ENCODE peak calls at places on chromosome 6, in eight cellular contexts. One of them, this sample, is unnamed.

GRCh38 chr6:43668151-43669028 is 19.2 kb downstream of the MRPS18A start:
- DNase-seq in A549: peak; percentile 36
- DNase-seq in GM06990: peak; percentile 78
- DNase-seq in mesothelial cell of epicardium: peak; percentile 61
- DNase-seq in uterus: peak; percentile 44
- DNase-seq in spleen: peak; percentile 83
- DNase-seq in GM12878: peak; percentile 61
- DNase-seq in heart left ventricle: peak; percentile 58
- DNase-seq in this sample: no peak

GRCh38 chr6:77326711-77327110 is 136.6 kb downstream of the HTR1B start:
- DNase-seq in A549: no peak
- DNase-seq in GM06990: no peak
- DNase-seq in mesothelial cell of epicardium: no peak
- DNase-seq in uterus: no peak
- DNase-seq in spleen: no peak
- DNase-seq in GM12878: no peak
- DNase-seq in heart left ventricle: no peak
- DNase-seq in this sample: no peak

GRCh38 chr6:105834548-105834947 is 251.6 kb upstream of the PRDM1 start:
- DNase-seq in A549: no peak
- DNase-seq in GM06990: no peak
- DNase-seq in mesothelial cell of epicardium: no peak
- DNase-seq in uterus: no peak
- DNase-seq in spleen: no peak
- DNase-seq in GM12878: no peak
- DNase-seq in heart left ventricle: no peak
- DNase-seq in this sample: no peak

GRCh38 chr6:86010915-86011786 is 368.5 kb upstream of the SYNCRIP start:
- DNase-seq in A549: no peak
- DNase-seq in GM06990: no peak
- DNase-seq in mesothelial cell of epicardium: no peak
- DNase-seq in uterus: no peak
- DNase-seq in spleen: no peak
- DNase-seq in GM12878: no peak
- DNase-seq in heart left ventricle: no peak
- DNase-seq in this sample: no peak

GRCh38 chr6:54519161-54519560 is 210.9 kb downstream of the TINAG start:
- DNase-seq in A549: no peak
- DNase-seq in GM06990: no peak
- DNase-seq in mesothelial cell of epicardium: no peak
- DNase-seq in uterus: no peak
- DNase-seq in spleen: no peak
- DNase-seq in GM12878: no peak
- DNase-seq in heart left ventricle: no peak
- DNase-seq in this sample: no peak

GRCh38 chr6:110053395-110054240 is 75.5 kb downstream of the GPR6 start:
- DNase-seq in A549: peak; percentile 36
- DNase-seq in GM06990: no peak
- DNase-seq in mesothelial cell of epicardium: no peak
- DNase-seq in uterus: no peak
- DNase-seq in spleen: no peak
- DNase-seq in GM12878: no peak
- DNase-seq in heart left ventricle: no peak
- DNase-seq in this sample: no peak

GRCh38 chr6:16322666-16323312 is 84.4 kb downstream of the GMPR start:
- DNase-seq in A549: no peak
- DNase-seq in GM06990: peak; percentile 77
- DNase-seq in mesothelial cell of epicardium: no peak
- DNase-seq in uterus: peak; percentile 65
- DNase-seq in spleen: peak; percentile 89
- DNase-seq in GM12878: no peak
- DNase-seq in heart left ventricle: peak; percentile 78
- DNase-seq in this sample: no peak

GRCh38 chr6:39048481-39049399 is at the start of gene GLP1R:
- DNase-seq in A549: no peak
- DNase-seq in GM06990: no peak
- DNase-seq in mesothelial cell of epicardium: peak; percentile 36
- DNase-seq in uterus: no peak
- DNase-seq in spleen: peak; percentile 69
- DNase-seq in GM12878: no peak
- DNase-seq in heart left ventricle: no peak
- DNase-seq in this sample: no peak

GRCh38 chr6:168948002-168948401 is 305.6 kb downstream of the THBS2 start:
- DNase-seq in A549: no peak
- DNase-seq in GM06990: no peak
- DNase-seq in mesothelial cell of epicardium: no peak
- DNase-seq in uterus: no peak
- DNase-seq in spleen: no peak
- DNase-seq in GM12878: no peak
- DNase-seq in heart left ventricle: no peak
- DNase-seq in this sample: no peak

GRCh38 chr6:111605100-111605748 is 454 bp downstream of the TRAF3IP2 start:
- DNase-seq in A549: peak; percentile 31
- DNase-seq in GM06990: peak; percentile 71
- DNase-seq in mesothelial cell of epicardium: peak; percentile 54
- DNase-seq in uterus: peak; percentile 89
- DNase-seq in spleen: peak; percentile 85
- DNase-seq in GM12878: no peak
- DNase-seq in heart left ventricle: peak; percentile 79
- DNase-seq in this sample: no peak

GRCh38 chr6:44921787-44922186 is 406.3 kb upstream of the RUNX2 start:
- DNase-seq in A549: no peak
- DNase-seq in GM06990: no peak
- DNase-seq in mesothelial cell of epicardium: no peak
- DNase-seq in uterus: no peak
- DNase-seq in spleen: no peak
- DNase-seq in GM12878: no peak
- DNase-seq in heart left ventricle: peak; percentile 64
- DNase-seq in this sample: no peak
- TF ChIP-seq CTCF in A549: no peak
- TF ChIP-seq CTCF in GM06990: no peak
- TF ChIP-seq CTCF in mesothelial cell of epicardium: no peak
- TF ChIP-seq CTCF in uterus: no peak
- TF ChIP-seq CTCF in spleen: no peak
- TF ChIP-seq CTCF in GM12878: no peak
- TF ChIP-seq CTCF in heart left ventricle: no peak
- TF ChIP-seq CTCF in this sample: no peak

GRCh38 chr6:162906479-162906878 is 178.7 kb downstream of the PACRG start:
- DNase-seq in A549: no peak
- DNase-seq in GM06990: no peak
- DNase-seq in mesothelial cell of epicardium: no peak
- DNase-seq in uterus: no peak
- DNase-seq in spleen: no peak
- DNase-seq in GM12878: no peak
- DNase-seq in heart left ventricle: no peak
- DNase-seq in this sample: no peak

GRCh38 chr6:162913206-162913605 is 185.4 kb downstream of the PACRG start:
- DNase-seq in A549: no peak
- DNase-seq in GM06990: no peak
- DNase-seq in mesothelial cell of epicardium: no peak
- DNase-seq in uterus: no peak
- DNase-seq in spleen: no peak
- DNase-seq in GM12878: no peak
- DNase-seq in heart left ventricle: no peak
- DNase-seq in this sample: no peak

GRCh38 chr6:162904069-162904663 is 176.4 kb downstream of the PACRG start:
- DNase-seq in A549: no peak
- DNase-seq in GM06990: no peak
- DNase-seq in mesothelial cell of epicardium: no peak
- DNase-seq in uterus: no peak
- DNase-seq in spleen: no peak
- DNase-seq in GM12878: no peak
- DNase-seq in heart left ventricle: no peak
- DNase-seq in this sample: no peak

GRCh38 chr6:162907876-162908481 is 180.2 kb downstream of the PACRG start:
- DNase-seq in A549: no peak
- DNase-seq in GM06990: no peak
- DNase-seq in mesothelial cell of epicardium: no peak
- DNase-seq in uterus: no peak
- DNase-seq in spleen: no peak
- DNase-seq in GM12878: no peak
- DNase-seq in heart left ventricle: no peak
- DNase-seq in this sample: peak; percentile 22
- TF ChIP-seq CTCF in A549: no peak
- TF ChIP-seq CTCF in GM06990: peak; percentile 34
- TF ChIP-seq CTCF in mesothelial cell of epicardium: peak; percentile 46
- TF ChIP-seq CTCF in uterus: no peak
- TF ChIP-seq CTCF in spleen: peak; percentile 37
- TF ChIP-seq CTCF in GM12878: peak; percentile 30
- TF ChIP-seq CTCF in heart left ventricle: no peak
- TF ChIP-seq CTCF in this sample: peak; percentile 33

GRCh38 chr6:19204445-19204844 is 632.7 kb upstream of the ID4 start:
- DNase-seq in A549: no peak
- DNase-seq in GM06990: no peak
- DNase-seq in mesothelial cell of epicardium: no peak
- DNase-seq in uterus: no peak
- DNase-seq in spleen: no peak
- DNase-seq in GM12878: no peak
- DNase-seq in heart left ventricle: no peak
- DNase-seq in this sample: no peak
- TF ChIP-seq CTCF in A549: no peak
- TF ChIP-seq CTCF in GM06990: no peak
- TF ChIP-seq CTCF in mesothelial cell of epicardium: no peak
- TF ChIP-seq CTCF in uterus: no peak
- TF ChIP-seq CTCF in spleen: no peak
- TF ChIP-seq CTCF in GM12878: no peak
- TF ChIP-seq CTCF in heart left ventricle: no peak
- TF ChIP-seq CTCF in this sample: no peak

GRCh38 chr6:72522735-72523141 is 99.1 kb upstream of the KCNQ5 start:
- DNase-seq in A549: peak; percentile 1
- DNase-seq in GM06990: peak; percentile 24
- DNase-seq in mesothelial cell of epicardium: no peak
- DNase-seq in uterus: no peak
- DNase-seq in spleen: no peak
- DNase-seq in GM12878: no peak
- DNase-seq in heart left ventricle: no peak
- DNase-seq in this sample: no peak
- TF ChIP-seq CTCF in A549: no peak
- TF ChIP-seq CTCF in GM06990: peak; percentile 60
- TF ChIP-seq CTCF in mesothelial cell of epicardium: no peak
- TF ChIP-seq CTCF in uterus: no peak
- TF ChIP-seq CTCF in spleen: peak; percentile 9
- TF ChIP-seq CTCF in GM12878: peak; percentile 32
- TF ChIP-seq CTCF in heart left ventricle: no peak
- TF ChIP-seq CTCF in this sample: peak; percentile 65

GRCh38 chr6:3829285-3829684 is 19.9 kb upstream of the FAM50B start:
- DNase-seq in A549: no peak
- DNase-seq in GM06990: no peak
- DNase-seq in mesothelial cell of epicardium: no peak
- DNase-seq in uterus: no peak
- DNase-seq in spleen: no peak
- DNase-seq in GM12878: no peak
- DNase-seq in heart left ventricle: no peak
- DNase-seq in this sample: no peak

GRCh38 chr6:3825851-3826581 is 23.2 kb upstream of the FAM50B start:
- DNase-seq in A549: peak; percentile 62
- DNase-seq in GM06990: no peak
- DNase-seq in mesothelial cell of epicardium: peak; percentile 85
- DNase-seq in uterus: peak; percentile 92
- DNase-seq in spleen: peak; percentile 81
- DNase-seq in GM12878: no peak
- DNase-seq in heart left ventricle: peak; percentile 94
- DNase-seq in this sample: no peak

GRCh38 chr6:3822747-3823445 is 26.3 kb upstream of the FAM50B start:
- DNase-seq in A549: no peak
- DNase-seq in GM06990: no peak
- DNase-seq in mesothelial cell of epicardium: no peak
- DNase-seq in uterus: no peak
- DNase-seq in spleen: no peak
- DNase-seq in GM12878: no peak
- DNase-seq in heart left ventricle: no peak
- DNase-seq in this sample: no peak

GRCh38 chr6:3823671-3824070 is 25.5 kb upstream of the FAM50B start:
- DNase-seq in A549: no peak
- DNase-seq in GM06990: no peak
- DNase-seq in mesothelial cell of epicardium: no peak
- DNase-seq in uterus: no peak
- DNase-seq in spleen: no peak
- DNase-seq in GM12878: no peak
- DNase-seq in heart left ventricle: no peak
- DNase-seq in this sample: no peak

GRCh38 chr6:3825331-3825831 is 23.8 kb upstream of the FAM50B start:
- DNase-seq in A549: no peak
- DNase-seq in GM06990: no peak
- DNase-seq in mesothelial cell of epicardium: no peak
- DNase-seq in uterus: peak; percentile 51
- DNase-seq in spleen: no peak
- DNase-seq in GM12878: no peak
- DNase-seq in heart left ventricle: peak; percentile 64
- DNase-seq in this sample: no peak
- TF ChIP-seq CTCF in A549: no peak
- TF ChIP-seq CTCF in GM06990: no peak
- TF ChIP-seq CTCF in mesothelial cell of epicardium: no peak
- TF ChIP-seq CTCF in uterus: peak; percentile 38
- TF ChIP-seq CTCF in spleen: no peak
- TF ChIP-seq CTCF in GM12878: no peak
- TF ChIP-seq CTCF in heart left ventricle: peak; percentile 46
- TF ChIP-seq CTCF in this sample: no peak

This sample was measured in GM12864.